ENCODE peak calls at places on chromosomes 13 and 19, in four cellular contexts. U, L, I and A are unnamed samples. For H3K4me1, the result is how much of the 10 kb centered on the place peaks cover.

GRCh38 chr13:114038900-114039299 is 65.0 kb upstream of the C13orf46 start:
- DNase-seq in I (no peak), L (no peak), U (no peak), A (no peak)

GRCh38 chr13:22040810-22041364 is 370.0 kb downstream of the FGF9 start:
- DNase-seq in L (peak), U (peak), I (no peak), A (no peak)

GRCh38 chr13:59364508-59365187 is 799.1 kb downstream of the DIAPH3 start:
- DNase-seq in L (no peak), I (no peak), U (no peak), A (no peak)

GRCh38 chr19:19447536-19448237 is 42.2 kb downstream of the GATAD2A start:
- DNase-seq in L (no peak), U (no peak), I (no peak), A (no peak)

GRCh38 chr19:55690769-55691545 is 15.9 kb downstream of the EPN1 start:
- DNase-seq in L (no peak), U (no peak), I (no peak), A (no peak)

GRCh38 chr19:2014731-2015610 is 543 bp downstream of the BTBD2 start:
- DNase-seq in U (no peak), L (peak), I (no peak), A (no peak)

GRCh38 chr13:50646070-50646469 is 197.4 kb downstream of the DLEU7 start:
- DNase-seq in U (no peak), L (no peak), I (no peak), A (no peak)

GRCh38 chr13:99087130-99087953 is 109.5 kb upstream of the DOCK9 start:
- DNase-seq in L (peak), U (peak), I (peak), A (peak)

GRCh38 chr19:58569191-58569942 is 3.8 kb downstream of the MZF1 start:
- DNase-seq in U (no peak), L (no peak), I (no peak), A (no peak)

GRCh38 chr13:40895715-40896184 is 106.3 kb downstream of the SLC25A15 start:
- DNase-seq in L (no peak), U (no peak), I (peak), A (peak)

GRCh38 chr13:34156841-34157365 is 339.0 kb downstream of the RFC3 start:
- DNase-seq in I (peak), L (peak), U (peak), A (peak)

GRCh38 chr13:61685683-61686013 is 270.0 kb upstream of the PCDH20 start:
- DNase-seq in I (peak), U (no peak), L (peak), A (peak)

GRCh38 chr19:22622901-22623840 is 11.0 kb upstream of the ZNF492 start:
- DNase-seq in I (no peak), L (no peak), U (no peak), A (no peak)

GRCh38 chr19:45305421-45305820 is 17.3 kb downstream of the CKM start:
- DNase-seq in I (peak), L (peak), U (no peak), A (no peak)

GRCh38 chr13:48151766-48152165 is 56.9 kb upstream of the MED4 start:
- DNase-seq in I (no peak), U (no peak), L (no peak), A (no peak)

GRCh38 chr13:39341238-39341637 is 261.8 kb downstream of the LHFPL6 start:
- DNase-seq in L (no peak), I (no peak), U (no peak), A (no peak)

GRCh38 chr19:32876919-32877285 is 7.3 kb upstream of the SLC7A9 start:
- DNase-seq in I (no peak), U (no peak), L (no peak), A (no peak)

GRCh38 chr13:74423434-74423833 is 289.2 kb upstream of the KLF12 start:
- DNase-seq in I (no peak), L (no peak), U (no peak), A (no peak)

GRCh38 chr13:47289578-47289977 is 392.7 kb upstream of the HTR2A start:
- DNase-seq in U (no peak), L (no peak), I (peak), A (no peak)

GRCh38 chr13:31322025-31322424 is 122.2 kb downstream of the B3GLCT start:
- DNase-seq in U (no peak), I (no peak), L (no peak), A (no peak)

GRCh38 chr13:23630349-23631093 is 60.3 kb downstream of the TNFRSF19 start:
- DNase-seq in U (no peak), I (peak), L (no peak), A (no peak)

GRCh38 chr13:51895906-51896888 is 34.4 kb downstream of the CCDC70 start:
- DNase-seq in L (peak), U (peak), I (peak), A (peak)

GRCh38 chr19:19160489-19161035 is 9.5 kb downstream of the MEF2B start:
- DNase-seq in I (no peak), U (peak), L (no peak), A (no peak)

GRCh38 chr19:18675779-18676178 is 7.7 kb upstream of the CRTC1 start:
- DNase-seq in I (no peak), U (no peak), L (peak), A (peak)

GRCh38 chr19:35045667-35046300 is 4.3 kb downstream of the HPN start:
- DNase-seq in U (no peak), I (no peak), L (peak), A (no peak)

GRCh38 chr19:16351133-16351809 is 26.6 kb downstream of the KLF2 start:
- DNase-seq in L (no peak), I (no peak), U (no peak), A (no peak)

GRCh38 chr13:114065926-114066774 is 66.3 kb downstream of the RASA3 start:
- DNase-seq in U (no peak), I (no peak), L (no peak), A (no peak)

GRCh38 chr19:7636317-7636690 is 606 bp upstream of the STXBP2 start:
- DNase-seq in U (no peak), L (no peak), I (no peak), A (no peak)

GRCh38 chr13:73119612-73120011 is 60.8 kb downstream of the KLF5 start:
- DNase-seq in L (no peak), I (no peak), U (no peak), A (no peak)

GRCh38 chr13:106087201-106087600 is 448.3 kb downstream of the EFNB2 start:
- DNase-seq in U (no peak), I (no peak), L (no peak), A (no peak)

GRCh38 chr13:36212789-36213188 is 1.6 kb downstream of the SOHLH2 start:
- DNase-seq in I (no peak), U (no peak), L (peak), A (no peak)

GRCh38 chr19:45768644-45769053 is 403 bp downstream of the SIX5 start:
- DNase-seq in I (no peak), L (peak), U (no peak), A (no peak)

GRCh38 chr13:92346046-92346445 is 880.6 kb upstream of the GPC6 start:
- DNase-seq in L (no peak), I (no peak), U (no peak), A (no peak)

GRCh38 chr13:110524484-110525254 is 36.9 kb downstream of the RAB20 start:
- DNase-seq in I (no peak), L (no peak), U (no peak), A (no peak)
- H3K4me1 ChIP-seq in I (under half), L (under half), U (under half), A (half or more)

GRCh38 chr13:100625447-100625846 is 36.9 kb upstream of the GGACT start:
- DNase-seq in U (no peak), I (no peak), L (no peak), A (no peak)

GRCh38 chr13:100630564-100630963 is 42.0 kb upstream of the GGACT start:
- DNase-seq in U (no peak), I (peak), L (no peak), A (no peak)

GRCh38 chr13:100627142-100627541 is 38.6 kb upstream of the GGACT start:
- DNase-seq in L (no peak), I (no peak), U (no peak), A (no peak)
- TF ChIP-seq FOSL1 in L (no peak), I (no peak), U (no peak), A (no peak)

DNA sequence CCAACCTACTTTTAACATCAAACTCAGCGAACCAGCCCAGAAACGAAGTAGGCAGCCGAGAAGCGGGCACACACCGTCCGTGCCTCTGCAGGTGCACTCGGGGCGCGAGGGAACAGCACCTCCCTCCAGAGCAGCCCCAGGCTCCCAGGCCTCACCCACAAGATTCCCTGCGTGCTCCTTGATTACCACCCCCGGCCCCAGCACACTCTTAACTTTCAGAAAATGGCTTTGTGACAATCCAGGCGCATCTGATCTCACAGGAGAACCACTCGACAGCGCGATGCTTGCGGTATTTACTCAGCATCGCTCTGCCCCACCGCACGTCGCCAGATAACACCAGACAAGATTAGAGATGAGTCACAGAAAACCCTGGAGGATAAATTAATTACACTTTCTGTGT is 134.9 kb upstream of the SPACA7 start:
- DNase-seq in I (no peak), U (no peak), L (no peak), A (no peak)
- TF ChIP-seq YY1 in I (no peak), U (no peak), L (no peak), A (no peak)

GRCh38 chr19:4980838-4981680 is 12.1 kb downstream of the KDM4B start:
- DNase-seq in U (no peak), I (no peak), L (no peak), A (no peak)

GRCh38 chr19:4980087-4980486 is 11.2 kb downstream of the KDM4B start:
- DNase-seq in L (no peak), U (no peak), I (no peak), A (no peak)

GRCh38 chr19:4981681-4981958 is 12.7 kb downstream of the KDM4B start:
- DNase-seq in L (no peak), I (no peak), U (no peak), A (no peak)

GRCh38 chr19:4977299-4978174 is 8.6 kb downstream of the KDM4B start:
- DNase-seq in U (no peak), L (no peak), I (no peak), A (no peak)

DNA sequence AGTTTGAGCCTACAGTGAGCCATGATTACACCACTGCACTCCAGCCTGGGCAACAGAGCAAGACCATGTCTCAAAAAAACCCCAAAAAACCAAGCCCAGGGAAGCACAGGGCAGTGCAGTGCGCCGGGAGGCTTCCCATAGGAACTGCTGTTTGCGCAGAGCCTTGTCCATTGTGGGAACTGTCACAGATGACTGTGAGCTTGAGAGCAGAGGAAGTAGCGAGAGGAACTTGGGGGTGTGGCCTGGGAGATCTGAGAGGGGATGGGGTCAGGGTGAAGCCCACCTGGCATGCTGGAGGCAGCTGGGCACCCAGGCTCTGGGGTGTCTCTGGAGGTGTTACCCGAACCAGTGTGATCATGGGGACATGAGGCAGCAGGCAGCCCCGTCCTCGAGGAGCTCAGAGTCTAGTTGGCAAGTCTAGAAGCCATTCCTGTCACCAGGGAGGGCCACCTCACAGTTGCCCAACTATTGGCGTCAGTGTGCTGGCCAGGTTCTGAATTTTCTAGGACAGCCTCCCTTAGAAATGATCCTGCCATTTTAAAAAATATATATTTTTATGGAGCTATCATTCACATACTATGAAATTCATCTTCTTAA is 10.4 kb downstream of the KDM4B start:
- DNase-seq in L (no peak), U (no peak), I (no peak), A (no peak)
- H3K4me1 ChIP-seq in L (under half), U (under half), I (under half), A (under half)

GRCh38 chr13:89457977-89458376 is 1786.8 kb downstream of the SLITRK5 start:
- DNase-seq in L (no peak), U (no peak), I (no peak), A (no peak)
- TF ChIP-seq FOSL1 in L (no peak), U (no peak), I (no peak), A (no peak)

GRCh38 chr19:38788478-38789243 is at the start of gene LGALS7B:
- DNase-seq in U (no peak), L (no peak), I (no peak), A (no peak)

GRCh38 chr19:38781058-38781457 is 7.7 kb upstream of the LGALS7 start:
- DNase-seq in U (no peak), L (peak), I (no peak), A (no peak)

GRCh38 chr19:38784224-38784623 is 4.8 kb upstream of the LGALS7B start:
- DNase-seq in L (no peak), U (no peak), I (peak), A (no peak)

GRCh38 chr19:38785187-38785699 is 3.8 kb upstream of the LGALS7B start:
- DNase-seq in L (no peak), U (no peak), I (no peak), A (no peak)

DNA sequence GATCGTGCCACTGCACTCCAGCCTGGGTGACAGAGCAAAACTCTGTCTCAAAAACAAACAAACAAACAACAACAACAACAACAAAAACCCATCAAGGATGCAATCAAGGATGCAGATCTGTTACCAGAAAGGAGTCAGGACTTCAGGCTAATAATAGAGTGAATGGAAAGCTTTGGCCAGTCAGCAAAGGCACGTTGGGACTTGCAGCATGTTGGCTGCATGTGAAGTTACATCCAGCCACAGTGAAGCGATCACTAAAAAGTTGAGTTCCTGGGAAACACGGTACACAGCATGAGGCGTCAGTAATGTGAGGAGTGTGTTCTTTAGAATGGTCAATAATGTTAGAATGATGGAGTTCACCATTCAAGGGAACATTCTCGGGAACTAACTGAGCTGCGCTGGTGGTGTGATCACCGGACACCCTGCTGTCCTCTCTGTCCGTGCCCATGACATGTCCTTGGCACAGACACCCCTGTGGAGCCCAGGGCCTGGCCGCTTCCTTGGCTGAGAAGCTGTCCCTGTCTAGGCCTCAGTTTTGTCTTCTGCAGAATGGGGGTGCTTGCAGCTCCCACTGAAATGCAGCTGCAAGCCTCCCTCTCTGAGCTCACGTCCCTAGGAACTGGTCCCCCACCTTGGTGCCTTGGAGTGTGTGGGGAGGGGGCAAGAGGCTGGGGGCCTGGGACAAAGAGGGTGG is 2.3 kb upstream of the LGALS7B start:
- DNase-seq in U (no peak), I (no peak), L (no peak), A (no peak)
- TF ChIP-seq YY1 in U (no peak), I (no peak), L (no peak), A (no peak)

DNA sequence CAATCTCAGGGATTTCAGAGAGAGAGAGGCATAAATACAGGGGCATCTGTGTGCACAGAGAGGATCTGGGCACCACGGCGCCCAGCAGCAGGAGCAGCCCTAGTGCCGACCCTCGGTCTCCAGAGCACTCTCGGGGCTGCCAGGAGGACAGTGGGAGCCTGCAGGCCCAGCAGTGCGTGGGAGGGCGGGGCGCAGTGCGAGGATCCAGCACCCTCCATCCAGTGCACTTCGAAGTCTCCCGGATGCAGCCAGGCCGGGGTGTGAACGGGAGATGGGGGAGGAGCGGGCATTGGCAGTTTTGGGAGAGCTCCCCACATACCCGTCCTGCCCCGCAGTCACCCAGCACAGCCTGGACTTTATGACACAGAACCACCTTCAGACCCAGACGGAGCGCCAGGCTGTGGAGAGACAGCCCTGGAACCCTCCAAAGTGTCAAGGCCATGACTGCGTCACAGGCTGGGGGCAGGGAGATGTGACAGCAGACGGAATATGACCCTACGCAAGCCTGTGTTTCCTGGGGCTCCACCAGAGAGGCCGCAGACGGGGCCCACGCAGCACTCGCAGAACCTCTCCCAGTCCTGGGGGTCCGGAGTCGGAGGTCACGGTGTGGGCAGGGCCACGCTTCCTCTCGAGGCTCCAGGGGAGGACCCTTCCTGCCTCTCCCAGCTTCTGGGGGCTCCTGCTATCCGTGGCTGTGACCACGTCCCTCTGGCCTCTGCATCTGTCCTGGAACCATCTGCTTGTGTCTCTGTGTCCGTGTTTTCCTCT is 14.7 kb upstream of the TEKTIP1 start:
- DNase-seq in I (no peak), L (no peak), U (no peak), A (no peak)
- H3K4me1 ChIP-seq in I (under half), L (under half), U (under half), A (under half)

GRCh38 chr19:13833330-13834265 is 38.4 kb downstream of the ZSWIM4 start:
- DNase-seq in I (peak), L (peak), U (no peak), A (no peak)
- TF ChIP-seq FOSL1 in I (no peak), L (no peak), U (no peak), A (no peak)